ENCODE peak calls at places on chromosomes 5 and 9, in five cellular contexts. U is cardiac fibroblast; N is Caki2; X is stimulated activated CD4-positive, alpha-beta T cell treated with anti-CD3 and anti-CD28 coated beads, Interleukin-2, amount 100 ng/mL, for 48 hours; H is activated T-helper 1 cell treated with anti-CD3 and anti-CD28 coated beads, Interleukin-12 subunit alpha, Interleukin-12 subunit beta, Interleukin-2, Interleukin-4 antibody, amounts not matched to agents 30 ng/mL and 10 ng/mL and 1 ng/mL, durations not matched to agents 14 hours and 24 hours and 36 hours. Y is an unnamed sample.

GRCh38 chr5:114310666-114311065 is 51.2 kb upstream of the KCNN2 start:
- DNase-seq in U (no peak), N (no peak), X (no peak), H (no peak), Y (no peak)

GRCh38 chr5:73295447-73295846 is 122.5 kb downstream of the TMEM174 start:
- DNase-seq in U (no peak), N (no peak), X (no peak), H (no peak), Y (no peak)

GRCh38 chr9:114666441-114666840 is 8.8 kb upstream of the TEX53 start:
- DNase-seq in U (no peak), N (no peak), X (no peak), H (no peak), Y (no peak)

GRCh38 chr9:122058051-122058450 is 35.1 kb downstream of the TTLL11 start:
- DNase-seq in U (no peak), N (no peak), X (no peak), H (no peak), Y (no peak)

GRCh38 chr9:124108216-124108615 is 96.6 kb downstream of the LHX2 start:
- DNase-seq in U (no peak), N (no peak), X (no peak), H (no peak), Y (no peak)

GRCh38 chr5:180366303-180366702 is 13.2 kb upstream of the GFPT2 start:
- DNase-seq in U (no peak), N (no peak), X (no peak), H (no peak), Y (peak; percentile 56)

GRCh38 chr5:141508808-141509611 is 20.1 kb downstream of the PCDHGC5 start:
- DNase-seq in U (peak; percentile 94), N (peak; percentile 35), X (peak; percentile 11), H (no peak), Y (peak; percentile 94)

GRCh38 chr9:126984969-126985368 is 70.4 kb downstream of the RALGPS1 start:
- DNase-seq in U (no peak), N (peak; percentile 59), X (no peak), H (no peak), Y (no peak)

GRCh38 chr9:113581865-113582697 is 118.6 kb downstream of the RGS3 start:
- DNase-seq in U (no peak), N (no peak), X (peak; percentile 65), H (peak; percentile 74), Y (peak; percentile 61)

Y was measured in GM03348.